ENCODE peak calls at places on chromosomes 12 and 14, in six cellular contexts. E is CD8-positive, alpha-beta memory T cell; O is tibial nerve; X is K562; Q is esophagus squamous epithelium; F is SJCRH30. R is an unnamed sample. For H3K9me3, the result is how much of the 10 kb centered on the place peaks cover.

GRCh38 chr12:98757455-98757854 is 112.4 kb downstream of the APAF1 start:
- DNase-seq in E (no peak), O (no peak), X (no peak), Q (no peak), F (no peak), R (no peak)

GRCh38 chr12:65532162-65532561 is 253.7 kb downstream of the MSRB3 start:
- DNase-seq in E (no peak), O (no peak), X (no peak), Q (no peak), F (no peak), R (no peak)

GRCh38 chr12:47080725-47081502 is 1.2 kb upstream of the AMIGO2 start:
- DNase-seq in E (peak), O (peak), X (peak), Q (no peak), F (no peak), R (peak)

GRCh38 chr12:53935562-53936341 is 2.9 kb upstream of the HOXC13 start:
- DNase-seq in E (no peak), O (no peak), X (no peak), Q (no peak), F (no peak), R (no peak)

GRCh38 chr14:94550041-94550440 is 11.2 kb upstream of the SERPINA4 start:
- DNase-seq in E (no peak), O (no peak), X (no peak), Q (no peak), F (no peak), R (no peak)

GRCh38 chr12:123748661-123749060 is 13.4 kb upstream of the DNAH10 start:
- DNase-seq in E (no peak), O (no peak), X (no peak), Q (no peak), F (no peak), R (no peak)

GRCh38 chr12:113420996-113421595 is 1.1 kb upstream of the SDSL start:
- DNase-seq in E (no peak), O (no peak), X (peak), Q (no peak), F (no peak), R (no peak)

GRCh38 chr12:20549115-20549719 is 145.9 kb upstream of the SLCO1C1 start:
- DNase-seq in E (no peak), O (no peak), X (no peak), Q (no peak), F (peak), R (peak)

GRCh38 chr12:57759360-57759980 is 4.6 kb downstream of the MARCHF9 start:
- DNase-seq in E (no peak), O (no peak), X (no peak), Q (no peak), F (peak), R (no peak)

GRCh38 chr12:70719672-70720420 is 82.6 kb upstream of the PTPRB start:
- DNase-seq in E (no peak), O (no peak), X (peak), Q (no peak), F (peak), R (peak)

GRCh38 chr12:40794087-40794486 is 101.8 kb downstream of the CNTN1 start:
- DNase-seq in E (no peak), O (no peak), X (no peak), Q (no peak), F (no peak), R (no peak)

GRCh38 chr14:94677239-94677612 is 65.0 kb downstream of the SERPINA3 start:
- DNase-seq in E (no peak), O (no peak), X (no peak), Q (no peak), F (no peak), R (no peak)

GRCh38 chr14:102226356-102227125 is 78.4 kb downstream of the MOK start:
- DNase-seq in E (no peak), O (no peak), X (no peak), Q (no peak), F (no peak), R (no peak)

GRCh38 chr12:69105101-69105613 is 134.2 kb upstream of the CPSF6 start:
- DNase-seq in E (no peak), O (no peak), X (no peak), Q (no peak), F (no peak), R (no peak)

GRCh38 chr14:67941456-67942018 is 122.0 kb downstream of the RAD51B start:
- DNase-seq in E (no peak), O (no peak), X (no peak), Q (no peak), F (peak), R (no peak)

GRCh38 chr12:108911915-108912314 is 32.0 kb downstream of the DAO start:
- DNase-seq in E (no peak), O (no peak), X (no peak), Q (no peak), F (no peak), R (no peak)

GRCh38 chr14:75864352-75864751 is 117.4 kb downstream of the TGFB3 start:
- DNase-seq in E (no peak), O (no peak), X (no peak), Q (no peak), F (no peak), R (no peak)

GRCh38 chr14:94044476-94045091 is 18.4 kb downstream of the OTUB2 start:
- DNase-seq in E (no peak), O (no peak), X (no peak), Q (no peak), F (no peak), R (no peak)

GRCh38 chr12:58142991-58143390 is 201.6 kb downstream of the ATP23 start:
- DNase-seq in E (no peak), O (no peak), X (no peak), Q (no peak), F (no peak), R (no peak)

GRCh38 chr14:20223410-20223809 is at the start of gene OR11H6:
- DNase-seq in E (no peak), O (no peak), X (no peak), Q (no peak), F (no peak), R (no peak)

DNA sequence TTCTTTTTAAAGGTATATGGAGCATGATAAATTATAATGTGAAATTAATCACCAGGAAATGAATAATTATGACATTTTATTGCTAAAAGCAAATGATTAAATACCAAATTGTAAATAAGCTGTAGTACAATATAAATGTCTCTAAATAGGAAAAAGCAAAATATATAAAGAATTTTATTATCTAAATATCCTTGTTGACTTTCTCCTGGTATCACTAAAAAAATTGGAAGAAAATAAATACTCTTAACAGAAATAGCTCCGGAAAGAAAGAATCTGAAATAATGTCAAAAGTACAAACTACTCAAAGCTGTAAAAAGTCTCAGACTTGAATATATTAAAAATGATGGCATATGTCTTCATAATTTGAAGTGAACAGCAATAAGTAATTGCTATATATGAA is at the start of gene OR11H7:
- DNase-seq in E (no peak), O (no peak), X (no peak), Q (no peak), F (no peak), R (no peak)
- H3K9me3 ChIP-seq in E (under half), O (under half), X (under half), Q (under half), F (under half), R (under half)

DNA sequence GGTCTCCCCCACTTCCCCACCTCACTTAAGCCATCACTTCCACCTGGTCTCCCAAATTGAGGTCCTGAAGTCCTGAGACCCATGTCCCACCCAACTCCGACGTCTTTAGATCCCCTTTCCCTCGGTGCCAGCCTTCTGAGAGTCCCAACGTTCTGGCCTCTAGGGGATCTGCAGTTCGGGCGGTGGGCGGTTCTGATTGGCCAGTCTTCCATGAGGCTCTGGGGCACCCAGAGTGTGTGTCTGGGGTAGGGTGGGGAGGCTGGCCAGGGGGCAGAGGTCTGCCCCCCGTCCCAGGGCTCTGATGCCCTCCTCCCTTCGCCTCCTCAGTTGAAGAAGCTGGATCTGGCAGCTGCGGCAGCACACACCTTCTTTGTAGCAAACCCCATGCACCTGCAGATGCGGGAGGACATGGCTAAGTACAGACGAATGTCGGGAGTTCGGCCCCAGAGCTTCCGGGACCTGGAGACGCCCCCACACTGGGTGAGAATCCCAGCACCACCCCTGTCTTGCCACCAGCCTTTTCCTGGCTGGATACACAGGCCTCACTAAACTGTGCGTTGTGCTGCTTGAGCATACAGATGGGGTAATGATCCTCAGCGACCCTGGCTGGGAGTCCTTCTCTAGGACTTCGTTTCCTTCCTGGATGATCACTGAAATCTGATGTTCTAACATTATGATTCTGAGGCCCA is 1.5 kb downstream of the P3H3 start:
- DNase-seq in E (no peak), O (no peak), X (peak), Q (no peak), F (no peak), R (peak)
- H3K27ac ChIP-seq in E (peak), O (peak), X (peak), Q (peak), F (peak), R (peak)

GRCh38 chr12:34357791-34358190 is 335.5 kb downstream of the ALG10 start:
- DNase-seq in E (no peak), O (no peak), X (no peak), Q (no peak), F (no peak), R (no peak)
- H3K9me3 ChIP-seq in E (under half), O (under half), X (under half), Q (under half), F (under half), R (under half)

DNA sequence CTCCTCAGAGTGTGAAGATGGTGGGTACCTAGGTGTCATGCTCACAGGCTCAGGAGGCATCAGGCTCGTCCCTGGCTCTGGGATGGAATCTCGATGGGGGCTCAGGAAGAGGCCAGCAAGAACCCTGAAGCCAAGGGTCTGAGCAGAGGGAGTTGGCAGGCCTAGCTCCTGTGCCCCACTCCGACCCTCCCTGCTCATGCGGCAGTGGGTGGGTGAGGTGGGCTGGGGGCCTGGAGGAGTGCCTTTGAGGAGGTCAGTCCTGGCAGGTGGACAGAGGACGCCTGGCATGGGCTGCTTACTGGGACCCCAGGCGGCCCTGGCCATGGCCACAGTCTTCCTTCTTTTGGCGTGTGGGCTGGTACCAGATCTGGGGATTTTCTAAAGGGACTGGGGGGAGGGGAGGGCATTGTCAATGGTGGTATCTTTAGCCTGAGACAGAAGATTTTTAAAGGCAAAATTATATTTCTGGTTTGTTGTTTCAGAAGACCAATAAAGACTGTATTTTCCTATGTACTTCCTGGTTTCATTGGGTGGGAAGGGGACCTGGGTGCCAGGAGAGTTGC is 16.0 kb downstream of the LRTM2 start:
- DNase-seq in E (no peak), O (no peak), X (no peak), Q (no peak), F (no peak), R (no peak)
- H3K27ac ChIP-seq in E (no peak), O (no peak), X (no peak), Q (no peak), F (peak), R (no peak)

DNA sequence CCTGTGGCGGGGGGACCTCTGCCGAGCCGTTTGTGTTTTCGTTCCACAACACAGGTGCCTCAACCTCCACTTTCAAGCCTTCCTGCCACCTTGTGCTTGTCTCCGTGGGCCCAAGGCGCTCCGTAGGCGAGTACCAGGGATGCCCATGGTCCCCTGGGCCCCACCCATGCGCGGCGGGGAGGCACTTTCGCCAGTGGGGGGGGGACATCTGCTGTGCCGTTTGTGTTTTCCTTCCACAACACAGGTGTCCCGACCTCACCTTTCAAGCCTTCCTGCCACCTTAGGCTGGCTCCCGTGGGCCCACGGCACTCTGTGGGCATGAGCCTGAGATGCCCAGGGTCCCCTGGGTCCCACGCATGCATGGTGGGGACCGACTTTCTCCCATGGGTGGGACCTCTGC is 335.9 kb downstream of the ALG10 start:
- DNase-seq in E (no peak), O (no peak), X (no peak), Q (no peak), F (no peak), R (no peak)
- H3K9me3 ChIP-seq in E (under half), O (under half), X (under half), Q (under half), F (under half), R (under half)

GRCh38 chr14:92987148-92987570 is 64.2 kb downstream of the CHGA start:
- DNase-seq in E (no peak), O (no peak), X (no peak), Q (no peak), F (no peak), R (no peak)
- H3K27ac ChIP-seq in E (no peak), O (peak), X (no peak), Q (peak), F (peak), R (no peak)

DNA sequence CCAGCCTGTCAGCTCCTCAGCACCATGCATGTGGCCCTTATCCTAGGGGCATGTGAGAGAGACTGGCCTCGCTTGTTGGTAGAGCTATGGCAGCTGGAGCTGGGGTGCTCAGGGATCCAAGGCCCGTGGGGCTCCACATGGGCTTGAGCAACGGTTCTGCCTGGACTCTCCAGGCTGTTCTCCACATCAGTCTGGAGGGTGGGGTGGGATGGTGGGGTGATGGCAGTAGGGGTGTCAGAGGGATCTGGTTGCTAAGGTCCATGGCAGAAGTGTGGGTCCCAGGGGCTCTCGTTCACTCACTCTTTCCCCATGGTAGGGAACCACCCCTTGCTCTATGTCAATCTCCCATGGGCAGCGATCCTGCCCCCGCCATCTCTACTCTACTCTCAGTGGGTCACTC is 622.6 kb downstream of the LRFN5 start:
- DNase-seq in E (no peak), O (no peak), X (no peak), Q (no peak), F (no peak), R (no peak)
- H3K9me3 ChIP-seq in E (under half), O (under half), X (under half), Q (under half), F (under half), R (under half)

GRCh38 chr14:103388664-103389063 is 3.4 kb downstream of the MARK3 start:
- DNase-seq in E (no peak), O (no peak), X (no peak), Q (no peak), F (no peak), R (no peak)

GRCh38 chr14:103392106-103392505 is 6.9 kb downstream of the MARK3 start:
- DNase-seq in E (no peak), O (no peak), X (no peak), Q (no peak), F (no peak), R (no peak)

GRCh38 chr14:103391048-103391447 is 5.8 kb downstream of the MARK3 start:
- DNase-seq in E (peak), O (no peak), X (no peak), Q (no peak), F (peak), R (peak)

GRCh38 chr14:103392572-103392971 is 7.4 kb downstream of the MARK3 start:
- DNase-seq in E (no peak), O (no peak), X (no peak), Q (no peak), F (no peak), R (no peak)

GRCh38 chr14:103390605-103391004 is 5.4 kb downstream of the MARK3 start:
- DNase-seq in E (no peak), O (no peak), X (no peak), Q (no peak), F (no peak), R (no peak)
- H3K27ac ChIP-seq in E (no peak), O (no peak), X (no peak), Q (no peak), F (no peak), R (no peak)

DNA sequence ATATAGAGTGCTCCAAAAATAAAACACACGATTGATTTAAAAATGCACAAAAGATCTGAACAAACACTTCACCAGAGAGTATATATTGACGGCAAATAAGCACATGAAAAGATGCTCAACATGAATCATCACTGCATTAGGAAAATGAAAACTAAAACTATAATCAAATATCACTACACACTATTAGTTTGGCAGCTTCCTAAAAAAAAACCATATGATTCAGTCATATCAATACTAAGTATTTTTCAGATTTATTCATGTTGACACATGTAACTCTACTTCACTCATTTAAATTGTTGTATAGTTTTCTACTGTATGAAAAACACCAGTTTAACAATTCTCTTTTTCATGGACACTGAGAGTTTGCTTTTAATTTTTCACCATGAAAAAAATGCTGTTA is 41.6 kb downstream of the EXOC5 start:
- DNase-seq in E (no peak), O (no peak), X (no peak), Q (no peak), F (no peak), R (no peak)
- H3K9me3 ChIP-seq in E (under half), O (under half), X (under half), Q (under half), F (under half), R (under half)

DNA sequence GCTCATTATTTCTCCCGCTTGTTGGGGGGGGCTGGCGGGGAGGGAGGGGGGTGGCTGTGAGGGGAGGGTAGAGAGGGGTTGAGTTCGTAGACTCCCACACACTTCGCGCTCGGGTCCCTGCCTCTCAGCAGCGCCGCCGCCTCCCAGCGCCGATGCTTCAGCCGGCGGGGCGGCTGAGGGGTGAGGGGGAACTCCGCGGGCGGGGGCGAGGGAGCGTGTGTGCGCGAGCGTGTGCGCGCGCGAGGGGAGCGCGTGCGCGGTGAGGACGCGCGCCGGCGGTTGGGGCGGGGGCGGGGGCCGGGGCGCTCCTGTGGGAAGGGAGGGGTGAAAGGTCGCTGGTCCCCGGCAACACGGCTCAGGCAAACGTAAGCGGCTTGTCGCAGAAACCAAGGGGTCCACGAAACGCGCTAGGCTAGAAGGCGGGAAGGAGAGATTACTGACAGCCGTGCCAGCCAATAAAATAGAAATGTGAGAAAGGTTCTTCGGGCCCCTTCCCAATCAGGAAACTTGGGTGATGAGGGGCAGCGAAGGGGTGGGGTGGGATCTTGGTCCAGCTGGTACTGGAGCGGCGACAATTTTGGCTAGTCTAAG is 343 bp upstream of the NOVA1 start:
- DNase-seq in E (no peak), O (peak), X (peak), Q (no peak), F (peak), R (peak)
- H3K27ac ChIP-seq in E (no peak), O (peak), X (no peak), Q (peak), F (peak), R (peak)

R was measured in A673.